ENCODE peak calls at places on chromosomes 2 and 18, in four cellular contexts. One of them, this sample, is unnamed.
A peak's percentile ranks its signal among the peaks of the same experiment; 100 is the strongest.

GRCh38 chr2:223093436-223093839 is 41.4 kb downstream of the KCNE4 start:
- DNase-seq in SJSA1: peak; percentile 82
- DNase-seq in effector CD8-positive, alpha-beta T cell: no peak
- DNase-seq in aorta: peak; percentile 76
- DNase-seq in this sample: no peak

GRCh38 chr2:50719837-50720694 is 311.9 kb downstream of the NRXN1 start:
- DNase-seq in effector CD8-positive, alpha-beta T cell: no peak
- DNase-seq in SJSA1: no peak
- DNase-seq in aorta: no peak
- DNase-seq in this sample: no peak

GRCh38 chr2:102677219-102678215 is 58.2 kb downstream of the SLC9A2 start:
- DNase-seq in SJSA1: no peak
- DNase-seq in aorta: no peak
- DNase-seq in effector CD8-positive, alpha-beta T cell: no peak
- DNase-seq in this sample: no peak

GRCh38 chr2:132651115-132652099 is 18.6 kb downstream of the LYPD1 start:
- DNase-seq in SJSA1: peak; percentile 85
- DNase-seq in effector CD8-positive, alpha-beta T cell: no peak
- DNase-seq in aorta: no peak
- DNase-seq in this sample: no peak

GRCh38 chr2:95356821-95357700 is 45.4 kb upstream of the FAHD2A start:
- DNase-seq in effector CD8-positive, alpha-beta T cell: no peak
- DNase-seq in aorta: peak; percentile 50
- DNase-seq in SJSA1: no peak
- DNase-seq in this sample: peak; percentile 23

GRCh38 chr2:232838406-232838874 is 31.6 kb upstream of the SNORC start:
- DNase-seq in effector CD8-positive, alpha-beta T cell: peak; percentile 3
- DNase-seq in SJSA1: no peak
- DNase-seq in aorta: no peak
- DNase-seq in this sample: no peak

GRCh38 chr2:219447242-219448098 is 12.8 kb downstream of the SPEG start:
- DNase-seq in SJSA1: no peak
- DNase-seq in aorta: no peak
- DNase-seq in effector CD8-positive, alpha-beta T cell: no peak
- DNase-seq in this sample: no peak

GRCh38 chr2:16773080-16773713 is 107.6 kb upstream of the CYRIA start:
- DNase-seq in effector CD8-positive, alpha-beta T cell: no peak
- DNase-seq in SJSA1: peak; percentile 26
- DNase-seq in aorta: no peak
- DNase-seq in this sample: no peak

GRCh38 chr18:5296706-5297320 is 1.3 kb upstream of the ZBTB14 start:
- DNase-seq in aorta: peak; percentile 94
- DNase-seq in SJSA1: peak; percentile 82
- DNase-seq in effector CD8-positive, alpha-beta T cell: peak; percentile 50
- DNase-seq in this sample: peak; percentile 94

GRCh38 chr2:167869200-167869599 is 378.2 kb downstream of the STK39 start:
- DNase-seq in SJSA1: no peak
- DNase-seq in effector CD8-positive, alpha-beta T cell: no peak
- DNase-seq in aorta: no peak
- DNase-seq in this sample: no peak

This sample was measured in left lung.